ENCODE peak calls at places on chromosomes 12 and 14, in six cellular contexts. Z, N, U, E, J and P are unnamed samples.

GRCh38 chr12:110266381-110266909 is 14.6 kb upstream of the ATP2A2 start:
- DNase-seq in U (no peak), Z (no peak), J (no peak), E (no peak), N (no peak), P (no peak)

GRCh38 chr12:117377758-117378157 is 16.3 kb upstream of the NOS1 start:
- DNase-seq in Z (no peak), N (no peak), U (no peak), J (peak; percentile 32), E (peak; percentile 75), P (peak; percentile 68)

GRCh38 chr12:130280226-130280625 is 57.5 kb upstream of the PIWIL1 start:
- DNase-seq in E (no peak), N (no peak), J (peak; percentile 26), Z (no peak), U (no peak), P (no peak)

GRCh38 chr12:6638305-6638704 is 2.5 kb upstream of the LPAR5 start:
- DNase-seq in Z (no peak), J (no peak), U (no peak), E (no peak), N (no peak), P (no peak)

GRCh38 chr14:60590907-60591510 is 58.3 kb downstream of the SIX1 start:
- DNase-seq in N (no peak), J (no peak), U (no peak), Z (peak; percentile 67), E (peak; percentile 38), P (peak; percentile 62)

GRCh38 chr12:84191779-84192178 is 720.8 kb downstream of the SLC6A15 start:
- DNase-seq in N (no peak), E (no peak), J (no peak), Z (no peak), U (no peak), P (no peak)

GRCh38 chr14:24368562-24369252 is 723 bp downstream of the NFATC4 start:
- DNase-seq in Z (peak; percentile 75), J (no peak), U (no peak), E (peak; percentile 87), N (peak; percentile 79), P (peak; percentile 57)

GRCh38 chr14:96597680-96598079 is 95.5 kb downstream of the PAPOLA start:
- DNase-seq in Z (no peak), E (no peak), N (no peak), U (no peak), J (no peak), P (no peak)

GRCh38 chr12:53171725-53172329 is 8.7 kb upstream of the ZNF740 start:
- DNase-seq in U (no peak), N (no peak), J (no peak), E (no peak), Z (peak; percentile 11), P (no peak)

GRCh38 chr12:202081-202731 is 11.8 kb downstream of the SLC6A12 start:
- DNase-seq in J (no peak), N (peak; percentile 22), Z (no peak), U (no peak), E (peak; percentile 82), P (peak; percentile 51)